ENCODE peak calls at places on chromosomes 7 and 10, in seven cellular contexts. One of them, this sample, is unnamed.

GRCh38 chr7:149753370-149754233 is 19.8 kb downstream of the ZNF467 start:
- DNase-seq in A549: peak
- DNase-seq in stomach: peak
- DNase-seq in transverse colon: peak
- DNase-seq in ovary: no peak
- DNase-seq in tibial nerve: no peak
- DNase-seq in suprapubic skin: no peak
- DNase-seq in this sample: no peak

GRCh38 chr10:12707461-12708185 is 293.9 kb downstream of the CCDC3 start:
- DNase-seq in A549: peak
- DNase-seq in stomach: peak
- DNase-seq in transverse colon: peak
- DNase-seq in ovary: peak
- DNase-seq in tibial nerve: no peak
- DNase-seq in suprapubic skin: no peak
- DNase-seq in this sample: peak

GRCh38 chr10:8586504-8586903 is 532.0 kb downstream of the GATA3 start:
- DNase-seq in A549: no peak
- DNase-seq in stomach: no peak
- DNase-seq in transverse colon: no peak
- DNase-seq in ovary: no peak
- DNase-seq in tibial nerve: no peak
- DNase-seq in suprapubic skin: no peak
- DNase-seq in this sample: no peak

GRCh38 chr10:132150777-132151176 is 36.0 kb upstream of the DPYSL4 start:
- DNase-seq in A549: no peak
- DNase-seq in stomach: no peak
- DNase-seq in transverse colon: no peak
- DNase-seq in ovary: no peak
- DNase-seq in tibial nerve: no peak
- DNase-seq in suprapubic skin: no peak
- DNase-seq in this sample: no peak

GRCh38 chr10:104589431-104589830 is 51.7 kb upstream of the SORCS3 start:
- DNase-seq in A549: no peak
- DNase-seq in stomach: no peak
- DNase-seq in transverse colon: no peak
- DNase-seq in ovary: no peak
- DNase-seq in tibial nerve: no peak
- DNase-seq in suprapubic skin: no peak
- DNase-seq in this sample: no peak

GRCh38 chr10:72243822-72244437 is 27.9 kb upstream of the ASCC1 start:
- DNase-seq in A549: peak
- DNase-seq in stomach: peak
- DNase-seq in transverse colon: peak
- DNase-seq in ovary: peak
- DNase-seq in tibial nerve: peak
- DNase-seq in suprapubic skin: peak
- DNase-seq in this sample: peak

GRCh38 chr7:144027070-144027469 is 21.7 kb upstream of the OR2A5 start:
- DNase-seq in A549: peak
- DNase-seq in stomach: no peak
- DNase-seq in transverse colon: no peak
- DNase-seq in ovary: no peak
- DNase-seq in tibial nerve: no peak
- DNase-seq in suprapubic skin: no peak
- DNase-seq in this sample: no peak

GRCh38 chr7:51785806-51786205 is 469.2 kb upstream of the COBL start:
- DNase-seq in A549: no peak
- DNase-seq in stomach: no peak
- DNase-seq in transverse colon: no peak
- DNase-seq in ovary: no peak
- DNase-seq in tibial nerve: no peak
- DNase-seq in suprapubic skin: no peak
- DNase-seq in this sample: no peak

GRCh38 chr10:112376578-112376855 is 2.6 kb downstream of the ACSL5 start:
- DNase-seq in A549: no peak
- DNase-seq in stomach: no peak
- DNase-seq in transverse colon: no peak
- DNase-seq in ovary: no peak
- DNase-seq in tibial nerve: no peak
- DNase-seq in suprapubic skin: no peak
- DNase-seq in this sample: no peak

GRCh38 chr7:4123823-4124222 is 558.3 kb upstream of the FOXK1 start:
- DNase-seq in A549: no peak
- DNase-seq in stomach: no peak
- DNase-seq in transverse colon: no peak
- DNase-seq in ovary: no peak
- DNase-seq in tibial nerve: no peak
- DNase-seq in suprapubic skin: no peak
- DNase-seq in this sample: peak

GRCh38 chr7:56079450-56080185 is 13.1 kb downstream of the PHKG1 start:
- DNase-seq in A549: peak
- DNase-seq in stomach: peak
- DNase-seq in transverse colon: peak
- DNase-seq in ovary: peak
- DNase-seq in tibial nerve: peak
- DNase-seq in suprapubic skin: peak
- DNase-seq in this sample: peak

GRCh38 chr7:2607913-2608899 is 23.6 kb upstream of the TTYH3 start:
- DNase-seq in A549: no peak
- DNase-seq in stomach: no peak
- DNase-seq in transverse colon: no peak
- DNase-seq in ovary: no peak
- DNase-seq in tibial nerve: no peak
- DNase-seq in suprapubic skin: no peak
- DNase-seq in this sample: no peak

GRCh38 chr10:14087585-14087984 is 243.1 kb downstream of the FRMD4A start:
- DNase-seq in A549: no peak
- DNase-seq in stomach: no peak
- DNase-seq in transverse colon: no peak
- DNase-seq in ovary: no peak
- DNase-seq in tibial nerve: no peak
- DNase-seq in suprapubic skin: no peak
- DNase-seq in this sample: no peak

GRCh38 chr7:143901710-143902587 is at the start of gene TCAF1:
- DNase-seq in A549: peak
- DNase-seq in stomach: peak
- DNase-seq in transverse colon: peak
- DNase-seq in ovary: peak
- DNase-seq in tibial nerve: peak
- DNase-seq in suprapubic skin: peak
- DNase-seq in this sample: peak

GRCh38 chr7:87517136-87517805 is 41.8 kb upstream of the ABCB4 start:
- DNase-seq in A549: no peak
- DNase-seq in stomach: no peak
- DNase-seq in transverse colon: no peak
- DNase-seq in ovary: no peak
- DNase-seq in tibial nerve: no peak
- DNase-seq in suprapubic skin: no peak
- DNase-seq in this sample: no peak

GRCh38 chr10:132471125-132471451 is 66.5 kb upstream of the INPP5A start:
- DNase-seq in A549: no peak
- DNase-seq in stomach: no peak
- DNase-seq in transverse colon: no peak
- DNase-seq in ovary: no peak
- DNase-seq in tibial nerve: no peak
- DNase-seq in suprapubic skin: peak
- DNase-seq in this sample: no peak

GRCh38 chr7:83548250-83548649 is 100.7 kb downstream of the SEMA3E start:
- DNase-seq in A549: no peak
- DNase-seq in stomach: no peak
- DNase-seq in transverse colon: no peak
- DNase-seq in ovary: no peak
- DNase-seq in tibial nerve: no peak
- DNase-seq in suprapubic skin: no peak
- DNase-seq in this sample: no peak

GRCh38 chr7:119630570-119630969 is 642.4 kb upstream of the KCND2 start:
- DNase-seq in A549: no peak
- DNase-seq in stomach: no peak
- DNase-seq in transverse colon: no peak
- DNase-seq in ovary: no peak
- DNase-seq in tibial nerve: no peak
- DNase-seq in suprapubic skin: no peak
- DNase-seq in this sample: no peak

GRCh38 chr10:127612-128432 is 7.4 kb upstream of the ZMYND11 start:
- DNase-seq in A549: no peak
- DNase-seq in stomach: no peak
- DNase-seq in transverse colon: peak
- DNase-seq in ovary: no peak
- DNase-seq in tibial nerve: no peak
- DNase-seq in suprapubic skin: no peak
- DNase-seq in this sample: no peak

GRCh38 chr10:19816420-19817250 is at the start of gene PLXDC2:
- DNase-seq in A549: peak
- DNase-seq in stomach: no peak
- DNase-seq in transverse colon: peak
- DNase-seq in ovary: no peak
- DNase-seq in tibial nerve: peak
- DNase-seq in suprapubic skin: peak
- DNase-seq in this sample: peak

DNA sequence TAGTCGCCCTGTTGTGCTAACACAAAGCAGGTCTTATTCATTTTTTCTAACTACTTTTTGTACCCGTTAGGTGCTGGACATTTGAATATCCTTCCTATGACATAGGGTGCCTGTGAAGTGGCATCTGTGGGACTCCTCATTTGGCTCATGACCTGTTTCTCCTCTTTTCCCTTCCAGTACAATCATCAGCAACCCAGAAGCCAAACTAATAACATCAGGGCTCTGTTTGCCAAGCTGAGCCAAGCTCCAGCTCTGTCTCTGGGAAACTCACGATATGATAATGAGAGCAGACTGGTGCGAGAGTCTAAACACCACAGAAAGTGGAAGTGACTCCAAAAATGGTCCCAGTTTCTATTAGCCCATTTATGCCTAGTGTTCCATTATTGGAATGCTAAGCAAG is 92.0 kb downstream of the SVIL start:
- DNase-seq in A549: no peak
- DNase-seq in stomach: no peak
- DNase-seq in transverse colon: no peak
- DNase-seq in ovary: no peak
- DNase-seq in tibial nerve: no peak
- DNase-seq in suprapubic skin: no peak
- DNase-seq in this sample: no peak
- H3K27ac ChIP-seq in A549: no peak
- H3K27ac ChIP-seq in stomach: no peak
- H3K27ac ChIP-seq in transverse colon: no peak
- H3K27ac ChIP-seq in ovary: no peak
- H3K27ac ChIP-seq in tibial nerve: no peak
- H3K27ac ChIP-seq in suprapubic skin: no peak
- H3K27ac ChIP-seq in this sample: peak

GRCh38 chr10:63628526-63629362 is 107.5 kb downstream of the REEP3 start:
- DNase-seq in A549: no peak
- DNase-seq in stomach: peak
- DNase-seq in transverse colon: peak
- DNase-seq in ovary: peak
- DNase-seq in tibial nerve: peak
- DNase-seq in suprapubic skin: no peak
- DNase-seq in this sample: peak

GRCh38 chr10:63627881-63628296 is 106.7 kb downstream of the REEP3 start:
- DNase-seq in A549: no peak
- DNase-seq in stomach: no peak
- DNase-seq in transverse colon: no peak
- DNase-seq in ovary: no peak
- DNase-seq in tibial nerve: no peak
- DNase-seq in suprapubic skin: no peak
- DNase-seq in this sample: no peak

GRCh38 chr10:63630928-63631685 is 109.9 kb downstream of the REEP3 start:
- DNase-seq in A549: no peak
- DNase-seq in stomach: no peak
- DNase-seq in transverse colon: no peak
- DNase-seq in ovary: peak
- DNase-seq in tibial nerve: peak
- DNase-seq in suprapubic skin: no peak
- DNase-seq in this sample: no peak

GRCh38 chr10:63630085-63630927 is 109.1 kb downstream of the REEP3 start:
- DNase-seq in A549: peak
- DNase-seq in stomach: peak
- DNase-seq in transverse colon: peak
- DNase-seq in ovary: peak
- DNase-seq in tibial nerve: peak
- DNase-seq in suprapubic skin: peak
- DNase-seq in this sample: peak

GRCh38 chr10:63629363-63630084 is 108.3 kb downstream of the REEP3 start:
- DNase-seq in A549: peak
- DNase-seq in stomach: peak
- DNase-seq in transverse colon: peak
- DNase-seq in ovary: peak
- DNase-seq in tibial nerve: peak
- DNase-seq in suprapubic skin: peak
- DNase-seq in this sample: peak
- TF ChIP-seq EP300 in A549: peak
- TF ChIP-seq EP300 in stomach: peak
- TF ChIP-seq EP300 in transverse colon: peak
- TF ChIP-seq EP300 in ovary: no peak
- TF ChIP-seq EP300 in tibial nerve: peak
- TF ChIP-seq EP300 in suprapubic skin: no peak
- TF ChIP-seq EP300 in this sample: peak

DNA sequence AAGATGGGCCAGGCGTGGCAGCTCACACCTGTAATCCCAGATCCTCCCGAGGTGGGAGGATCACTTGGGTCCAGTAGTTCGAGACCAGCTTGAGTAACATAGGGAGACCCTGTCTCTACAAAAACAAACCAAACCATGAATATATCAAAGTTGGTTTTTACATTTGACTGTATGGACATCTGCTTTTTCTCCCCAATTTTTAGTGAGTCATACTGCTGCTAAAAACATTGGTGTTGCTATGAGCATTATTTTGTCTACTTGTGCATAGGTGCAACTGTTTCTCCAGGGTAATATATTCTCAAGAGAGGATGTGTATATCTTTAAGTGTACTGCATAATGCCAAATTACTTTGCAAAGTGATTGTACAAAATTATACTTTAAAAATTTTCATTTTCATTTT is 769 bp upstream of the TMEM248 start:
- DNase-seq in A549: no peak
- DNase-seq in stomach: no peak
- DNase-seq in transverse colon: no peak
- DNase-seq in ovary: no peak
- DNase-seq in tibial nerve: no peak
- DNase-seq in suprapubic skin: no peak
- DNase-seq in this sample: no peak
- H3K4me3 ChIP-seq in A549: peak
- H3K4me3 ChIP-seq in stomach: peak
- H3K4me3 ChIP-seq in transverse colon: peak
- H3K4me3 ChIP-seq in ovary: peak
- H3K4me3 ChIP-seq in tibial nerve: peak
- H3K4me3 ChIP-seq in suprapubic skin: peak
- H3K4me3 ChIP-seq in this sample: no peak

DNA sequence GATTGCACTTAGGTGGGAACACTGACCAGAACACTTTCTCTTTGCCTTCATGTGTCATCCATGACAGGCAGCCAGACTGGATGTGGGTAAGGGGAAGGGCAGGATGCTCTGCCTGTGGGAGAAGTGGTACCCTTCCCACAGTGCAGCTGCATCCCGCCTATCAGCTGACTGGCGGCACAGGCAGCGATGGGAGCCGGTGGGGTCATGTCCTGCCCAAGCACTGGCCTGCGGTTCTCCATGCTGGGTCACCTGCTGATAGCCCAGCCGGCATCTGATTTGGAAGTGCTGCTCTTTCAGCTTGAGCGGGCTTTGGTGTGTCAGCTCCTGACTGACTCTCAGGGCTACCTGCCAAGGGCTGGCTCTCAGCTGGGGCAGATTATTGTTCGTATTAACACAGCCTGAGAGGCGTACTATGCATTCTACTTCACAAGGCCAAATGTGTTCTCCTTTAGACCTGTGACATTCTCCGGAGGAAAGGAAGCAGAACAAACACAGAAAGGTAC is 105.2 kb upstream of the PDLIM1 start:
- DNase-seq in A549: no peak
- DNase-seq in stomach: peak
- DNase-seq in transverse colon: no peak
- DNase-seq in ovary: no peak
- DNase-seq in tibial nerve: no peak
- DNase-seq in suprapubic skin: no peak
- DNase-seq in this sample: peak
- H3K27ac ChIP-seq in A549: no peak
- H3K27ac ChIP-seq in stomach: peak
- H3K27ac ChIP-seq in transverse colon: peak
- H3K27ac ChIP-seq in ovary: no peak
- H3K27ac ChIP-seq in tibial nerve: no peak
- H3K27ac ChIP-seq in suprapubic skin: no peak
- H3K27ac ChIP-seq in this sample: peak